ENCODE peak calls at places on chromosomes 2 and 18, in four cellular contexts. One of them, this sample, is unnamed.

GRCh38 chr2:104043864-104044263 is 810.1 kb upstream of the POU3F3 start:
- DNase-seq in H1: no peak
- DNase-seq in HCT116: no peak
- DNase-seq in GM12878: no peak
- DNase-seq in this sample: no peak

GRCh38 chr2:152278536-152278935 is 56.4 kb upstream of the FMNL2 start:
- DNase-seq in H1: no peak
- DNase-seq in HCT116: no peak
- DNase-seq in GM12878: no peak
- DNase-seq in this sample: no peak

GRCh38 chr2:53432921-53433320 is 334.7 kb upstream of the CHAC2 start:
- DNase-seq in H1: no peak
- DNase-seq in HCT116: no peak
- DNase-seq in GM12878: no peak
- DNase-seq in this sample: no peak

GRCh38 chr2:65435625-65436168 is 3.3 kb upstream of the SPRED2 start:
- DNase-seq in H1: peak
- DNase-seq in HCT116: peak
- DNase-seq in GM12878: no peak
- DNase-seq in this sample: peak

GRCh38 chr2:54995553-54995952 is 54.7 kb downstream of the RTN4 start:
- DNase-seq in H1: no peak
- DNase-seq in HCT116: no peak
- DNase-seq in GM12878: no peak
- DNase-seq in this sample: no peak

GRCh38 chr18:26978812-26979341 is 113.4 kb upstream of the AQP4 start:
- DNase-seq in H1: no peak
- DNase-seq in HCT116: no peak
- DNase-seq in GM12878: peak
- DNase-seq in this sample: no peak

GRCh38 chr2:147829106-147829505 is 15.7 kb upstream of the ACVR2A start:
- DNase-seq in H1: no peak
- DNase-seq in HCT116: peak
- DNase-seq in GM12878: no peak
- DNase-seq in this sample: peak

GRCh38 chr18:31430554-31430953 is 17.0 kb upstream of the DSG3 start:
- DNase-seq in H1: no peak
- DNase-seq in HCT116: no peak
- DNase-seq in GM12878: no peak
- DNase-seq in this sample: no peak

GRCh38 chr2:36993841-36994620 is 27.7 kb upstream of the STRN start:
- DNase-seq in H1: no peak
- DNase-seq in HCT116: no peak
- DNase-seq in GM12878: no peak
- DNase-seq in this sample: no peak

GRCh38 chr2:46844034-46844433 is 71.6 kb downstream of the MCFD2 start:
- DNase-seq in H1: no peak
- DNase-seq in HCT116: no peak
- DNase-seq in GM12878: no peak
- DNase-seq in this sample: no peak

GRCh38 chr18:2070636-2071035 is 500.7 kb downstream of the METTL4 start:
- DNase-seq in H1: no peak
- DNase-seq in HCT116: no peak
- DNase-seq in GM12878: no peak
- DNase-seq in this sample: no peak

GRCh38 chr2:118246726-118247125 is 158.5 kb downstream of the INSIG2 start:
- DNase-seq in H1: no peak
- DNase-seq in HCT116: no peak
- DNase-seq in GM12878: no peak
- DNase-seq in this sample: no peak

GRCh38 chr2:239688098-239688497 is 287.3 kb upstream of the HDAC4 start:
- DNase-seq in H1: no peak
- DNase-seq in HCT116: no peak
- DNase-seq in GM12878: no peak
- DNase-seq in this sample: peak
- TF ChIP-seq EGR1 in H1: no peak
- TF ChIP-seq EGR1 in HCT116: no peak
- TF ChIP-seq EGR1 in GM12878: no peak
- TF ChIP-seq EGR1 in this sample: no peak

DNA sequence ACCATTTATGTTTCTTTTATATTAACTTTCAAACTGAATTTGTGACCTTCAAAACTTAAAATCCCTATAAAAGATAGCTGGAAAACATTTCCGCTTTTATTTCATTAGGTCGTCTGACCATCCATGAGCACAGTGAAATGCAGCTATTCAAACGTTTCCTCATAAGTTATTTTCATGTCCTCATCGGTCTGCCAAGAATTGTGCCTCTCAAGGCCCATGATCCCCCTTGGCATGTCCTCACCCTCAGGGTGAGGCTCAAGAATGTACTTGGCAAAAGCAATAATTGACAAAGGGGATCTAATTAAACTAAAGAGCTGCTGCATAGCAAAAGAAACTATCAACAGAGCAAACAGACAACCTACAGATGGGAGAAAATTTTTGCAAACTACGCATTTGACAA is 12.4 kb downstream of the SLC66A2 start:
- DNase-seq in H1: no peak
- DNase-seq in HCT116: no peak
- DNase-seq in GM12878: no peak
- DNase-seq in this sample: no peak
- TF ChIP-seq EGR1 in H1: no peak
- TF ChIP-seq EGR1 in HCT116: no peak
- TF ChIP-seq EGR1 in GM12878: no peak
- TF ChIP-seq EGR1 in this sample: no peak

GRCh38 chr2:57217013-57217412 is 829.6 kb upstream of the VRK2 start:
- DNase-seq in H1: no peak
- DNase-seq in HCT116: no peak
- DNase-seq in GM12878: no peak
- DNase-seq in this sample: no peak
- TF ChIP-seq EGR1 in H1: no peak
- TF ChIP-seq EGR1 in HCT116: no peak
- TF ChIP-seq EGR1 in GM12878: no peak
- TF ChIP-seq EGR1 in this sample: no peak

DNA sequence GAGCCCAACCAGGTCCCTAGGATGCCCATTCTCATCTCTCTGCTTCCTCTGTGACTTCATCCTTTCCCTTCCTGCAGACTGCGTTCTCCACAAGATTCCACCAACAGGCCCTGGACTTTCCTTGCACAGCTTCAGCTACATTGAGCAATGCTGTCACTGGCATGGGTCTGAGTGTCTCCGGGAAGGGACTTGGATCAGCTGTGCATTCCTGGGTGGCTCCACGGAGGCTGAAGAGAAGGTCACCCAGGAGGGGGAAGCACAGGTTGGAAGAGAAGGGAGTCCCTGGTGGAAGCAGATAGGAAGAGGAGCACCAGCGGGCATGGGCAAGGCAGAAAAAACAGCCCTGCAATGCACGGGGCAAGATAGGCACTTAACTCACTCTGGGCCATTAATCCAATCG is 140.5 kb downstream of the UXS1 start:
- DNase-seq in H1: no peak
- DNase-seq in HCT116: no peak
- DNase-seq in GM12878: no peak
- DNase-seq in this sample: no peak
- TF ChIP-seq EGR1 in H1: no peak
- TF ChIP-seq EGR1 in HCT116: no peak
- TF ChIP-seq EGR1 in GM12878: no peak
- TF ChIP-seq EGR1 in this sample: no peak